ENCODE peak calls at places on chromosomes 11 and 22, in six cellular contexts. N, A, L, C, U and E are unnamed samples.

GRCh38 chr11:9763301-9763700 is 99.4 kb downstream of the SWAP70 start:
- DNase-seq in N (no peak), A (no peak), L (no peak), C (no peak), U (no peak), E (no peak)

GRCh38 chr11:124783002-124783401 is 17.2 kb downstream of the MSANTD2 start:
- DNase-seq in N (no peak), A (no peak), L (no peak), C (no peak), U (no peak), E (no peak)

GRCh38 chr11:93585758-93586157 is 42.6 kb upstream of the SMCO4 start:
- DNase-seq in N (no peak), A (no peak), L (peak), C (no peak), U (no peak), E (no peak)

GRCh38 chr11:9120659-9121350 is 29.4 kb upstream of the SCUBE2 start:
- DNase-seq in N (no peak), A (peak), L (peak), C (peak), U (no peak), E (peak)

GRCh38 chr11:132101861-132102260 is 731.4 kb downstream of the NTM start:
- DNase-seq in N (no peak), A (no peak), L (no peak), C (no peak), U (no peak), E (no peak)

GRCh38 chr11:113242767-113243397 is 71.5 kb upstream of the TTC12 start:
- DNase-seq in N (no peak), A (no peak), L (no peak), C (peak), U (no peak), E (no peak)

GRCh38 chr11:63682045-63682915 is 980 bp downstream of the RTN3 start:
- DNase-seq in N (no peak), A (no peak), L (peak), C (peak), U (peak), E (no peak)

GRCh38 chr11:114413958-114414357 is 13.5 kb downstream of the RBM7 start:
- DNase-seq in N (no peak), A (no peak), L (no peak), C (peak), U (no peak), E (no peak)

GRCh38 chr22:45830531-45831245 is 146.3 kb downstream of the WNT7B start:
- DNase-seq in N (no peak), A (no peak), L (no peak), C (no peak), U (no peak), E (no peak)

GRCh38 chr11:130202818-130203671 is 43.5 kb downstream of the ST14 start:
- DNase-seq in N (no peak), A (no peak), L (no peak), C (no peak), U (no peak), E (no peak)

GRCh38 chr11:46666982-46667590 is 33.3 kb downstream of the ARHGAP1 start:
- DNase-seq in N (no peak), A (no peak), L (no peak), C (no peak), U (no peak), E (no peak)

GRCh38 chr11:44096360-44097188 is 1.1 kb downstream of the EXT2 start:
- DNase-seq in N (no peak), A (no peak), L (peak), C (no peak), U (no peak), E (no peak)

GRCh38 chr22:41256254-41256897 is 15.6 kb upstream of the CHADL start:
- DNase-seq in N (no peak), A (no peak), L (no peak), C (no peak), U (no peak), E (no peak)

GRCh38 chr11:56188602-56189001 is 12.2 kb downstream of the OR5J2 start:
- DNase-seq in N (no peak), A (no peak), L (no peak), C (no peak), U (no peak), E (no peak)

GRCh38 chr11:120220747-120221037 is 9.9 kb downstream of the OAF start:
- DNase-seq in N (no peak), A (no peak), L (no peak), C (no peak), U (no peak), E (no peak)

GRCh38 chr11:21615871-21616270 is 577.0 kb upstream of the ANO5 start:
- DNase-seq in N (no peak), A (no peak), L (no peak), C (no peak), U (no peak), E (no peak)

GRCh38 chr11:19805827-19806226 is 93.2 kb downstream of the NAV2 start:
- DNase-seq in N (no peak), A (no peak), L (no peak), C (no peak), U (no peak), E (no peak)

GRCh38 chr11:75734491-75735180 is 17.0 kb downstream of the MOGAT2 start:
- DNase-seq in N (no peak), A (no peak), L (no peak), C (no peak), U (peak), E (no peak)

GRCh38 chr11:128302425-128303186 is 284.8 kb downstream of the ETS1 start:
- DNase-seq in N (peak), A (no peak), L (no peak), C (no peak), U (no peak), E (no peak)

GRCh38 chr11:114192841-114193389 is 103.3 kb upstream of the NNMT start:
- DNase-seq in N (no peak), A (no peak), L (no peak), C (no peak), U (no peak), E (no peak)

GRCh38 chr11:45413156-45413833 is 127.2 kb upstream of the SYT13 start:
- DNase-seq in N (no peak), A (no peak), L (no peak), C (no peak), U (no peak), E (no peak)

GRCh38 chr11:8309862-8310261 is 46.2 kb upstream of the LMO1 start:
- DNase-seq in N (no peak), A (no peak), L (no peak), C (peak), U (no peak), E (no peak)

GRCh38 chr11:75241036-75241905 is 697 bp downstream of the TPBGL start:
- DNase-seq in N (no peak), A (peak), L (peak), C (peak), U (peak), E (peak)

GRCh38 chr11:125337836-125338235 is 158.2 kb downstream of the FEZ1 start:
- DNase-seq in N (no peak), A (no peak), L (no peak), C (no peak), U (no peak), E (no peak)

GRCh38 chr11:70066628-70067027 is 11.5 kb upstream of the ANO1 start:
- DNase-seq in N (no peak), A (no peak), L (no peak), C (no peak), U (no peak), E (no peak)

GRCh38 chr11:86807356-86807755 is 7.0 kb downstream of the PRSS23 start:
- DNase-seq in N (no peak), A (no peak), L (no peak), C (no peak), U (no peak), E (no peak)

GRCh38 chr11:122140535-122140934 is 24.5 kb upstream of the BLID start:
- DNase-seq in N (no peak), A (no peak), L (no peak), C (no peak), U (no peak), E (no peak)

GRCh38 chr11:93532285-93532789 is 10.9 kb downstream of the SMCO4 start:
- DNase-seq in N (no peak), A (no peak), L (no peak), C (no peak), U (no peak), E (no peak)

GRCh38 chr11:66278396-66279091 is 569 bp downstream of the CNIH2 start:
- DNase-seq in N (no peak), A (no peak), L (peak), C (peak), U (no peak), E (no peak)

GRCh38 chr11:5390210-5390609 is 6.6 kb downstream of the OR51M1 start:
- DNase-seq in N (no peak), A (no peak), L (no peak), C (no peak), U (no peak), E (no peak)

GRCh38 chr11:68750197-68750987 is 928 bp downstream of the TESMIN start:
- DNase-seq in N (no peak), A (peak), L (peak), C (peak), U (no peak), E (peak)

GRCh38 chr11:106468091-106468490 is 390.6 kb downstream of the AASDHPPT start:
- DNase-seq in N (no peak), A (no peak), L (no peak), C (no peak), U (peak), E (no peak)

GRCh38 chr22:34111210-34111824 is 191.0 kb upstream of the LARGE1 start:
- DNase-seq in N (no peak), A (no peak), L (peak), C (peak), U (peak), E (peak)

GRCh38 chr11:118607401-118608267 is at the start of gene PHLDB1:
- DNase-seq in N (no peak), A (no peak), L (peak), C (peak), U (peak), E (peak)

GRCh38 chr11:17543041-17543440 is 1.2 kb downstream of the USH1C start:
- DNase-seq in N (no peak), A (no peak), L (no peak), C (no peak), U (no peak), E (no peak)

GRCh38 chr22:44131989-44132685 is 48.6 kb upstream of the PARVG start:
- DNase-seq in N (no peak), A (no peak), L (no peak), C (no peak), U (no peak), E (no peak)

GRCh38 chr11:17714356-17714854 is 5.0 kb upstream of the MYOD1 start:
- DNase-seq in N (no peak), A (no peak), L (no peak), C (peak), U (no peak), E (peak)

GRCh38 chr11:133762538-133762937 is 82.8 kb downstream of the SPATA19 start:
- DNase-seq in N (no peak), A (no peak), L (no peak), C (no peak), U (no peak), E (no peak)

GRCh38 chr11:71448257-71449161 is at the start of gene DHCR7:
- DNase-seq in N (peak), A (peak), L (peak), C (peak), U (peak), E (peak)

GRCh38 chr11:134038897-134039470 is 29.9 kb upstream of the JAM3 start:
- DNase-seq in N (no peak), A (no peak), L (no peak), C (no peak), U (no peak), E (no peak)

DNA sequence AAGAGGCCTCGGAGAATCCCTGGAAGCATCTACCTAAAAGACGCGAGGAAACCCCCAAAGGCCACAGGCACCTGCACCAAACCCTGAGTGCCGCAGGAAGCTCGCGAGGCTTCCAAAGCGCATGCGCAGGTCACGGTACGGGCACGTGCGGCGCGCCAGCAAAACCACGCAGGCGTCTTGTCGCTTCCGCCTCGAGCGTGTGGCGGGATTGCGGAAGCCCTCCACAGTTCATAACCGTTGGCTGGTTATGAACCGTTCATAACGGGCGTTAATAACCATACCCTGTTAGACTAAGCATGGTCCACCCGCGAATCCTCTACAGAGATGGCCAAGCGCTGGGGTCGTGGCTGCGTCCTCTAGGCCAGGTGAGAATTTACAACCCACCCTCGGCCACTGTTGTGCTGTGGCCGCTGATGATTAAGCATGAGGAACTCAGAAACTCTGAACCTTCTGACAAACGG is 46.4 kb downstream of the MORC2 start:
- DNase-seq in N (peak), A (no peak), L (no peak), C (peak), U (no peak), E (no peak)
- TF ChIP-seq CREB1 in N (peak), A (no peak), L (no peak), C (no peak), U (no peak), E (no peak)

GRCh38 chr11:116275634-116276033 is 497.2 kb downstream of the BUD13 start:
- DNase-seq in N (no peak), A (no peak), L (no peak), C (no peak), U (no peak), E (no peak)
- TF ChIP-seq CREB1 in N (no peak), A (no peak), L (no peak), C (no peak), U (no peak), E (no peak)

DNA sequence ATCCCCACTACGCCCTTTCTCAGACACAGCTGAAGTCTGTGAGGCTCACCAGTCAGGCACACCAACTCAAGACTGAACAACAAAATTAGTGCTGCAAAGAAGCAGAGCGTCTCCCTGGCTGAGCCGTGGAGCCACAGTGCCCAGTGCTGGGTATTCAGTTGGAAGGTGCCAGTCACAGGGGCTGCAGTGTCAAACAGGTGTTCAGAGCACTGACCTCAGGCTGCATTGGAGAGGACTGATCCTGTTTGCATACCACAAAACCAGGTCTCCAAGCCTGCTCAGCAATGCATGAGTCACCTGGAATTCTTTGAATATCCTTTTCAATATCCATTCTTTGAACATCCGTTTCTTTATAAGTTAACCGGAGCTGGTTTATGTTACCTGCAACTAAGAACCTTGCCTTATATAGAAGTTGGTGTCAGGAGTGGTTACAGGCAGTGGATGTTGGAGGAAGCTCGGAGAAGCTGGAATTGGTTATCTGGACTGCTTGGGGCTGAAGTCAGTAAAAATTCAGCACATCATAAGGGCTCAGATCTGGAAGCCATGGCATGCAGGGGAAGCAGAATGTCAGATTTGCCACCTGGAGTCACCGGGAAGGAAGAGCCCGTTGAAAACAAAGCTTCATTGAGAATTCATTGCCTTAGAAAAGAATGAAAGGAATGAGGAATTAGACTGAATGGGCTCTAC is 30.3 kb downstream of the PDGFB start:
- DNase-seq in N (no peak), A (peak), L (no peak), C (peak), U (peak), E (peak)
- TF ChIP-seq CREB1 in N (no peak), A (no peak), L (no peak), C (no peak), U (no peak), E (no peak)

GRCh38 chr11:13262096-13262495 is 15.5 kb upstream of the BMAL1 start:
- DNase-seq in N (no peak), A (no peak), L (no peak), C (no peak), U (no peak), E (no peak)
- TF ChIP-seq CREB1 in N (no peak), A (no peak), L (no peak), C (no peak), U (no peak), E (no peak)